ENCODE peak calls at places on chromosome 2, in seven cellular contexts. U is H9; O is fibroblast of lung; N is CD8-positive, alpha-beta T cell; W is dorsolateral prefrontal cortex; C is colonic mucosa; R is neural progenitor cell. A is an unnamed sample.

GRCh38 chr2:12227941-12228608 is 481.6 kb downstream of the LPIN1 start:
- DNase-seq in U (no peak), O (peak), N (no peak), W (no peak), C (no peak), R (no peak), A (no peak)

GRCh38 chr2:186348200-186348599 is 137.9 kb upstream of the ZC3H15 start:
- DNase-seq in U (no peak), O (peak), N (no peak), W (no peak), C (no peak), R (no peak), A (no peak)

GRCh38 chr2:63438171-63438570 is 150.1 kb downstream of the WDPCP start:
- DNase-seq in U (no peak), O (no peak), N (no peak), W (no peak), C (no peak), R (no peak), A (no peak)

GRCh38 chr2:15181092-15181745 is 379.9 kb downstream of the NBAS start:
- DNase-seq in U (no peak), O (no peak), N (no peak), W (no peak), C (no peak), R (no peak), A (no peak)

GRCh38 chr2:238847841-238848565 is at the start of gene TWIST2:
- DNase-seq in U (peak), O (peak), N (no peak), W (no peak), C (peak), R (peak), A (peak)

GRCh38 chr2:214587442-214587841 is 176.6 kb downstream of the VWC2L start:
- DNase-seq in U (peak), O (no peak), N (no peak), W (no peak), C (no peak), R (peak), A (no peak)

GRCh38 chr2:218882866-218883366 is 2.3 kb downstream of the WNT10A start:
- DNase-seq in U (no peak), O (no peak), N (no peak), W (no peak), C (no peak), R (no peak), A (no peak)

GRCh38 chr2:15721411-15722094 is 129.9 kb downstream of the DDX1 start:
- DNase-seq in U (no peak), O (no peak), N (no peak), W (no peak), C (no peak), R (no peak), A (peak)

GRCh38 chr2:231124833-231125232 is at the start of gene HTR2B:
- DNase-seq in U (no peak), O (peak), N (no peak), W (no peak), C (no peak), R (peak), A (no peak)

GRCh38 chr2:9206991-9207640 is 504 bp downstream of the ASAP2 start:
- DNase-seq in U (no peak), O (peak), N (no peak), W (no peak), C (no peak), R (no peak), A (no peak)

GRCh38 chr2:22854588-22854987 is 530.4 kb upstream of the KLHL29 start:
- DNase-seq in U (no peak), O (no peak), N (no peak), W (no peak), C (no peak), R (no peak), A (no peak)

GRCh38 chr2:174062934-174063333 is 97.8 kb upstream of the SP3 start:
- DNase-seq in U (no peak), O (no peak), N (no peak), W (no peak), C (no peak), R (peak), A (no peak)

GRCh38 chr2:104118889-104119288 is 735.0 kb upstream of the POU3F3 start:
- DNase-seq in U (no peak), O (no peak), N (no peak), W (no peak), C (no peak), R (no peak), A (no peak)

GRCh38 chr2:113784823-113785744 is 28.6 kb upstream of the SLC35F5 start:
- DNase-seq in U (no peak), O (no peak), N (no peak), W (no peak), C (no peak), R (no peak), A (no peak)

GRCh38 chr2:226117506-226118065 is 682.0 kb downstream of the IRS1 start:
- DNase-seq in U (no peak), O (peak), N (no peak), W (no peak), C (no peak), R (no peak), A (no peak)

GRCh38 chr2:112698834-112699515 is 21.8 kb upstream of the NT5DC4 start:
- DNase-seq in U (no peak), O (no peak), N (no peak), W (no peak), C (no peak), R (no peak), A (no peak)

GRCh38 chr2:160324161-160324768 is 124.2 kb upstream of the ITGB6 start:
- DNase-seq in U (no peak), O (peak), N (peak), W (no peak), C (peak), R (peak), A (no peak)

GRCh38 chr2:129821445-129821844 is 158.0 kb upstream of the RAB6C start:
- DNase-seq in U (no peak), O (no peak), N (no peak), W (no peak), C (no peak), R (no peak), A (no peak)

GRCh38 chr2:128435576-128436497 is 117.2 kb upstream of the HS6ST1 start:
- DNase-seq in U (peak), O (no peak), N (peak), W (no peak), C (no peak), R (no peak), A (peak)

GRCh38 chr2:39513641-39514094 is 76.6 kb upstream of the MAP4K3 start:
- DNase-seq in U (peak), O (peak), N (no peak), W (peak), C (peak), R (peak), A (no peak)

GRCh38 chr2:219002395-219003266 is 9.4 kb upstream of the CRYBA2 start:
- DNase-seq in U (peak), O (peak), N (no peak), W (no peak), C (peak), R (peak), A (no peak)

GRCh38 chr2:242011991-242012764 is 142.6 kb downstream of the RTP5 start:
- DNase-seq in U (no peak), O (no peak), N (peak), W (peak), C (no peak), R (no peak), A (peak)

DNA sequence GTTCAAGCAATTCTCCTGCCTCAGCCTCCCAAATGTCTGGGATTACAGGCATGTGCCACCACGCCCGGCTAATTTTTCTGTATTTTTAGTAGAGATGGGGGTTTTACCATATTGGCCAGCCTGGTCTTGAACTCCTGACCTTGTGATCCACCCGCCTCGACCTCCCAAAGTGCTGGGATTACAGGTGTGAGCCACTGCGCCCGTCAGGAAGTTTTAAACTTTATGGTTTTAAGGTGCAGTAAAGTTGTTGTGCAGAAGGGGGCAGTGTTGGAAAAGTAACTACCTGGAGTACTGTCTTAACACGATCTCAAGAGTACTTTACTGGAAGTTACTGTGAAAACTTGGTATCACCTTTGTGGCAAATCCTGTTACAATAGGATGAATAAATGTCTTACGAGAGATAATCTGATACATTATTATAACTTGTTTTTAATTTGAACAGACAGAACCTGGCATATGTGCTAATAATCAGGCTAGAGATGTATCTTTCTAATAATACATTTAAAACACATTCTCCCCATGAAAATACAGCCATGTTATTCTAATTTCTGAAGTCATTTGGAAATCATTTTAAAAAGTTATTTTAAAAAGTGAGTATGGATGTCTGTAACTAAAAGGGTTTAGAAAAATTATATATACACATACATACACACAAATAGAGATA is 10.8 kb downstream of the SPDYA start:
- DNase-seq in U (peak), O (peak), N (peak), W (no peak), C (peak), R (peak), A (no peak)
- TF ChIP-seq CTCF in U (peak), O (peak), N (peak), W (peak), C (peak), R (peak), A (no peak)

GRCh38 chr2:198203306-198203705 is 398.9 kb downstream of the PLCL1 start:
- DNase-seq in U (no peak), O (peak), N (no peak), W (no peak), C (no peak), R (no peak), A (no peak)
- H3K27ac ChIP-seq in U (no peak), O (no peak), N (no peak), W (peak), C (no peak), R (no peak), A (no peak)

GRCh38 chr2:193584001-193584400 is 1389.3 kb upstream of the TMEFF2 start:
- DNase-seq in U (peak), O (peak), N (no peak), W (no peak), C (no peak), R (peak), A (no peak)
- TF ChIP-seq CTCF in U (peak), O (no peak), N (no peak), W (no peak), C (no peak), R (peak), A (no peak)

GRCh38 chr2:76256689-76257088 is 546.0 kb upstream of the GCFC2 start:
- DNase-seq in U (no peak), O (no peak), N (no peak), W (no peak), C (no peak), R (no peak), A (no peak)
- H3K27ac ChIP-seq in U (no peak), O (no peak), N (no peak), W (no peak), C (no peak), R (no peak), A (no peak)

DNA sequence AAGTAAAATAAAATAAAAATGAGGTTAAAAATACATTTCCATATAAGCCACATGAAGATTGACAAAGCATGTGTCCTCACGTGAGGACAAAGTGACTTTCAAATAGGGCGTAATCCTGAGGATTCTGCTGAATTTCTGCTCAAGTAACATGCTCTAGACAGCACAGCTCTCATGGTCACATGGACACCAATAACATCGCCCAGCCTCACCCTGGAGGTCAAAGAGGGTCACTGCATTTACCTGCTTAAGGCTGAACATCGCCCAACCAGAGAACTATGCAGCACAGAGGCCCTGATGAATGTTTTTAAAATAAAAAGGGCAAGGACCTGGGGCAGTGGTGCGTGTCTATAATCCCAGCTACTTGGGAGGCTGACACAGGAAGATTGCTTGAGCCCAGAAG is 30.2 kb downstream of the TGFBRAP1 start:
- DNase-seq in U (peak), O (no peak), N (no peak), W (no peak), C (no peak), R (peak), A (no peak)
- TF ChIP-seq CTCF in U (peak), O (no peak), N (no peak), W (no peak), C (no peak), R (peak), A (no peak)

GRCh38 chr2:110724820-110725219 is 7.6 kb upstream of the ACOXL start:
- DNase-seq in U (no peak), O (no peak), N (no peak), W (no peak), C (no peak), R (no peak), A (no peak)
- H3K27ac ChIP-seq in U (no peak), O (no peak), N (no peak), W (no peak), C (no peak), R (no peak), A (no peak)

DNA sequence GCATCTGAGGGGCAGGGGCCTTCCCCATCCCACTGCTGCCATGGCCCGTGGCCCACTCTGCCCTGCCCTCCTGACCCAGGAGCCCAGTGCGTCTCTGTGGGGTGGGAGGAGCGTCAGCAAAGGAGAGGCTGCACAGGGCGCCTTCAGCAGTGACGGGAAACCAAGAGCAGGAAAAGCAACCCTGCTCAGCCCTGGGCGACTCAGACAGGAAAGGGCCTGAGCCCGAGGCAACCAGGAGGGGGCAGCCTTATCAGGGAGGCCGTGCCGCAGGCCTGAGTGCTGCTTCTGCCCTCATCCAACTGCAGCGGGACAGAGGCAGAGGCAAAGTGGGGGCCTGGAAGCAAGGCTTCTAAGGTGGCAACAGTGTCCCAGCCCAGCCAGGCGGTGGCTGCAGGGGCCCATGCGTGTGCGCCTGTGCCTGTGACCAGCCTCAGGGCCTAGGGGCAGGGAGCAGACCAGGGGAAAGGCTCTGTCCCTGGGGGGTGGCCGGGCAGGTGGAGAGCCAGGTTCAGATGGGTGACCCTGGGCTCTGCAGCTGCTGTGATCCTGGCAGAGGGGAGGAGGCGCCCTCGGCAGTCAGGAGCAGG is 23.3 kb upstream of the ALPI start:
- DNase-seq in U (peak), O (no peak), N (no peak), W (peak), C (peak), R (peak), A (no peak)
- TF ChIP-seq CTCF in U (peak), O (no peak), N (no peak), W (no peak), C (no peak), R (peak), A (no peak)

A was measured in coronary artery.